ENCODE peak calls at places on chromosome 2, in ten cellular contexts. E is endothelial cell of umbilical vein, G is transverse colon, M is breast epithelium, Z is sigmoid colon, F is esophagus muscularis mucosa, Q is spleen, X is stomach, O is HCT116, K is upper lobe of left lung. W is an unnamed sample.

GRCh38 chr2:105494683-105495425 is 96.0 kb upstream of the FHL2 start:
- DNase-seq in K (no peak), G (peak), Q (no peak), Z (no peak), F (no peak), M (no peak), O (no peak), E (no peak), X (peak), W (no peak)

GRCh38 chr2:96923810-96924774 is 54.2 kb upstream of the SEMA4C start:
- DNase-seq in E (no peak), X (no peak), G (no peak), Z (no peak), F (no peak), K (no peak), Q (no peak), O (no peak), M (no peak), W (no peak)

GRCh38 chr2:172427990-172428840 is 829 bp downstream of the ITGA6 start:
- DNase-seq in K (peak), F (no peak), M (no peak), O (no peak), Z (no peak), E (peak), G (peak), X (peak), Q (peak), W (peak)

GRCh38 chr2:169071455-169071854 is 2.1 kb downstream of the DHRS9 start:
- DNase-seq in E (no peak), Z (no peak), F (no peak), K (no peak), O (no peak), Q (no peak), X (no peak), G (no peak), M (no peak), W (no peak)

GRCh38 chr2:98556634-98557033 is 51.7 kb downstream of the COA5 start:
- DNase-seq in Q (peak), M (no peak), X (no peak), K (no peak), G (no peak), E (no peak), O (no peak), Z (no peak), F (no peak), W (no peak)

GRCh38 chr2:100124746-100125145 is 17.6 kb downstream of the AFF3 start:
- DNase-seq in F (no peak), X (no peak), M (no peak), K (no peak), E (no peak), G (no peak), O (no peak), Q (no peak), Z (no peak), W (no peak)

GRCh38 chr2:208466133-208466919 is 59.7 kb downstream of the PTH2R start:
- DNase-seq in Z (no peak), Q (no peak), E (peak), K (no peak), O (peak), M (no peak), G (no peak), F (no peak), X (no peak), W (no peak)

GRCh38 chr2:188132385-188132784 is 159.3 kb upstream of the GULP1 start:
- DNase-seq in O (no peak), G (no peak), Z (no peak), F (no peak), E (no peak), M (no peak), X (no peak), K (no peak), Q (no peak), W (no peak)

GRCh38 chr2:179096090-179096489 is 46.2 kb upstream of the CCDC141 start:
- DNase-seq in F (no peak), G (peak), Q (no peak), O (no peak), K (no peak), Z (no peak), E (no peak), X (no peak), M (no peak), W (no peak)

GRCh38 chr2:121076501-121076820 is 208.5 kb downstream of the TFCP2L1 start:
- DNase-seq in M (no peak), Q (no peak), X (no peak), E (no peak), O (no peak), F (no peak), K (no peak), Z (no peak), G (no peak), W (no peak)

GRCh38 chr2:130836501-130837174 is at the start of gene ARHGEF4:
- DNase-seq in E (no peak), O (peak), Z (no peak), Q (peak), G (peak), X (peak), F (no peak), M (no peak), K (peak), W (no peak)

GRCh38 chr2:102304268-102304667 is 7.1 kb upstream of the IL1RL1 start:
- DNase-seq in F (no peak), K (no peak), G (no peak), X (no peak), O (no peak), Q (no peak), E (peak), M (no peak), Z (no peak), W (no peak)

GRCh38 chr2:150994041-150994440 is 267.6 kb downstream of the RBM43 start:
- DNase-seq in Q (no peak), X (no peak), G (no peak), E (no peak), Z (no peak), M (no peak), F (no peak), O (no peak), K (no peak), W (no peak)

GRCh38 chr2:11744631-11745394 is 1.6 kb upstream of the LPIN1 start:
- DNase-seq in O (peak), E (peak), G (no peak), Q (peak), X (no peak), K (no peak), Z (peak), F (no peak), M (no peak), W (no peak)

GRCh38 chr2:158990397-158991209 is 22.2 kb downstream of the TANC1 start:
- DNase-seq in Z (no peak), M (no peak), O (no peak), Q (no peak), E (no peak), X (no peak), K (no peak), F (peak), G (no peak), W (no peak)

GRCh38 chr2:190550137-190550536 is 15.6 kb upstream of the NEMP2 start:
- DNase-seq in F (no peak), G (no peak), M (no peak), Q (no peak), K (no peak), Z (no peak), O (no peak), X (no peak), E (no peak), W (no peak)

GRCh38 chr2:149924028-149924427 is 336.5 kb upstream of the MMADHC start:
- DNase-seq in Q (no peak), M (no peak), Z (no peak), X (no peak), F (no peak), K (no peak), E (no peak), O (no peak), G (no peak), W (no peak)

GRCh38 chr2:141555876-141556470 is 574.8 kb downstream of the LRP1B start:
- DNase-seq in Z (no peak), K (no peak), Q (no peak), O (no peak), G (no peak), F (no peak), X (no peak), E (no peak), M (no peak), W (no peak)

GRCh38 chr2:47225061-47225783 is 70.1 kb upstream of the STPG4 start:
- DNase-seq in E (peak), Q (no peak), X (peak), Z (peak), K (no peak), M (no peak), F (no peak), O (peak), G (peak), W (no peak)

GRCh38 chr2:84939426-84940087 is 31.4 kb upstream of the KCMF1 start:
- DNase-seq in G (peak), Q (peak), F (no peak), Z (peak), O (no peak), K (no peak), M (no peak), X (peak), E (no peak), W (no peak)

GRCh38 chr2:162011718-162012564 is 62.1 kb downstream of the DPP4 start:
- DNase-seq in G (no peak), K (no peak), F (no peak), X (no peak), E (no peak), O (no peak), Z (no peak), M (no peak), Q (no peak), W (no peak)

GRCh38 chr2:169302364-169302763 is 60.0 kb downstream of the LRP2 start:
- DNase-seq in E (no peak), F (no peak), K (no peak), M (no peak), Z (no peak), Q (no peak), G (no peak), X (no peak), O (no peak), W (no peak)

GRCh38 chr2:118644190-118644589 is 203.3 kb downstream of the EN1 start:
- DNase-seq in K (no peak), F (peak), G (no peak), O (no peak), E (no peak), M (no peak), X (no peak), Q (no peak), Z (no peak), W (no peak)

GRCh38 chr2:220880623-220881022 is 691.5 kb downstream of the EPHA4 start:
- DNase-seq in X (no peak), F (no peak), M (no peak), K (no peak), Z (no peak), G (no peak), E (no peak), Q (no peak), O (no peak), W (no peak)

GRCh38 chr2:85999131-85999831 is 106.4 kb downstream of the POLR1A start:
- DNase-seq in K (no peak), G (peak), Q (peak), F (no peak), X (no peak), Z (no peak), M (peak), E (peak), O (no peak), W (peak)

GRCh38 chr2:115162454-115163293 is 720.2 kb downstream of the DPP10 start:
- DNase-seq in X (no peak), M (no peak), O (no peak), F (no peak), K (peak), G (no peak), Q (no peak), E (no peak), Z (no peak), W (no peak)

GRCh38 chr2:118091140-118091478 is 2.8 kb downstream of the INSIG2 start:
- DNase-seq in O (no peak), X (no peak), E (no peak), G (no peak), K (no peak), F (no peak), Z (no peak), Q (no peak), M (no peak), W (no peak)

GRCh38 chr2:177554365-177554764 is 161.8 kb downstream of the AGPS start:
- DNase-seq in G (no peak), O (no peak), K (no peak), X (no peak), F (no peak), Z (no peak), E (no peak), Q (no peak), M (no peak), W (no peak)

GRCh38 chr2:241272298-241272721 is 43.2 kb downstream of the HDLBP start:
- DNase-seq in F (no peak), X (peak), M (no peak), Q (peak), K (peak), Z (peak), O (no peak), G (peak), E (peak), W (no peak)

GRCh38 chr2:187213788-187214187 is 234.3 kb downstream of the CALCRL start:
- DNase-seq in Z (no peak), F (no peak), K (no peak), X (no peak), G (no peak), E (peak), O (no peak), M (no peak), Q (no peak), W (no peak)

GRCh38 chr2:8003462-8004075 is 678.3 kb upstream of the ID2 start:
- DNase-seq in Z (peak), X (no peak), F (no peak), E (no peak), K (peak), M (no peak), G (peak), O (no peak), Q (no peak), W (peak)
- TF ChIP-seq POLR2AphosphoS5 in Z (no peak), X (peak), F (no peak), E (no peak), K (no peak), M (peak), G (peak), O (no peak), Q (no peak), W (peak)

GRCh38 chr2:58046585-58047372 is at the start of gene VRK2:
- DNase-seq in Q (peak), X (peak), F (peak), E (peak), M (peak), G (peak), Z (peak), O (peak), K (peak), W (peak)
- TF ChIP-seq CTCF in Q (peak), X (no peak), F (peak), E (no peak), M (no peak), G (no peak), Z (no peak), O (no peak), K (peak), W (no peak)

GRCh38 chr2:58798787-58799186 is 557.7 kb upstream of the FANCL start:
- DNase-seq in O (no peak), Z (no peak), X (no peak), K (no peak), Q (no peak), G (no peak), F (no peak), E (no peak), M (no peak), W (no peak)

GRCh38 chr2:58800846-58801245 is 559.7 kb upstream of the FANCL start:
- DNase-seq in E (no peak), X (no peak), M (no peak), Q (no peak), K (no peak), Z (no peak), O (no peak), G (no peak), F (no peak), W (no peak)

GRCh38 chr2:58805126-58805525 is 564.0 kb upstream of the FANCL start:
- DNase-seq in O (no peak), F (no peak), X (no peak), G (no peak), Z (no peak), Q (no peak), M (no peak), K (no peak), E (no peak), W (no peak)

DNA sequence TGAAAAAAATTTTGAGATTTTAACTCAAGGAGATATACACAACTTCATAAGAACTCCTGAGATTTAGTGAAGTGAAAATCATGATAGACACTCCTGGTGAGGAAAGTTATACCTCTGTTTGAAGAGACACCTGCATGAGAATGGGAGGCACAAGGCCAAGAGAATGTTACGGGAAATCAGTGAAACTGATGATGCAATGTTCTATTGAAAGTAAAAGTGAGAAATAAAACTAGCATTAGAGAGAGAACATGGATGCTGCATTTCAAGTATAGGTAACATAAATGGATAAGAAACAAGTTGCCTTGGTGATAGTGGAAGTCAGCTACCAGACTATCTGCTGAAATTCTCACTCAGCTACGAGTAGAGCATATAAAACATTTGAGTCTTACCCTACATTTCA is 562.1 kb upstream of the FANCL start:
- DNase-seq in G (no peak), O (no peak), Q (no peak), M (no peak), K (no peak), Z (no peak), F (no peak), X (no peak), E (no peak), W (no peak)
- TF ChIP-seq POLR2A in G (no peak), O (no peak), Q (no peak), M (no peak), K (no peak), Z (no peak), F (no peak), X (no peak), E (no peak), W (no peak)

GRCh38 chr2:223692227-223692947 is 90.2 kb upstream of the SCG2 start:
- DNase-seq in X (peak), E (peak), G (peak), K (no peak), Q (no peak), O (peak), M (no peak), Z (no peak), F (no peak), W (no peak)
- TF ChIP-seq POLR2AphosphoS5 in X (no peak), E (no peak), G (no peak), K (no peak), Q (no peak), O (peak), M (no peak), Z (no peak), F (no peak), W (no peak)

GRCh38 chr2:195662138-195662537 is 5.1 kb downstream of the SLC39A10 start:
- DNase-seq in K (no peak), O (no peak), E (no peak), M (no peak), Q (no peak), F (no peak), Z (no peak), G (no peak), X (no peak), W (no peak)

GRCh38 chr2:195666113-195666712 is 9.2 kb downstream of the SLC39A10 start:
- DNase-seq in F (no peak), X (no peak), E (peak), M (no peak), K (no peak), O (no peak), G (no peak), Q (no peak), Z (no peak), W (no peak)

GRCh38 chr2:195663007-195663406 is 6.0 kb downstream of the SLC39A10 start:
- DNase-seq in Q (no peak), M (no peak), Z (no peak), F (no peak), X (no peak), K (no peak), E (no peak), G (no peak), O (no peak), W (no peak)

GRCh38 chr2:195667974-195668373 is 10.9 kb downstream of the SLC39A10 start:
- DNase-seq in Z (no peak), F (no peak), Q (no peak), M (no peak), K (no peak), O (no peak), E (no peak), G (no peak), X (no peak), W (no peak)

DNA sequence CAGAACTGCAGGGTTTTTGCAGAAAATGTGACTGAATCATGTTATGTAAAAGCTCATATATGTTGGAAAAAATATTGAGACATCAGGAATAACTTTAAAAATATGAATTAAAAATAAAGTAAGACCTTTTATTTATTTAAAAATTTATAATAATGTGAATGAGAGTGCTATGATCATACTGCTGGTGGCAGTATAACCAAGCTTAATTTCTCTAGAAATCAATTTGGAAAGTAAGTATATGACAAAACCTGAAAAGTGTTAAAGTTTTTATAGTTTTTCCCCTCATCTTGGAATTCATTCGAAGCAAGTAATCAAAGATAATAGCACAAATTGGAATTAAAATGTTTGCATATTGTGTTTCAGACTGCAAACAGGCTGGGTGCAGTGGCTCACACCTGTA is 7.5 kb downstream of the SLC39A10 start:
- DNase-seq in Q (no peak), G (no peak), E (no peak), Z (no peak), O (no peak), K (no peak), X (no peak), M (no peak), F (no peak), W (no peak)
- TF ChIP-seq CTCF in Q (no peak), G (peak), E (no peak), Z (no peak), O (no peak), K (no peak), X (no peak), M (no peak), F (no peak), W (no peak)

GRCh38 chr2:18559941-18560796 is at the start of gene RDH14:
- DNase-seq in M (peak), O (peak), E (peak), Q (peak), X (peak), K (peak), Z (peak), F (peak), G (peak), W (peak)
- TF ChIP-seq POLR2A in M (peak), O (peak), E (peak), Q (no peak), X (no peak), K (no peak), Z (peak), F (peak), G (peak), W (peak)